ENCODE peak calls at places on chromosomes 3 and 15, in six cellular contexts. I is NB4, K is endothelial cell, X is LoVo, R is astrocyte of the spinal cord, G is GM13976. S is an unnamed sample.

GRCh38 chr15:62138124-62138523 is 27.0 kb downstream of the C2CD4B start:
- DNase-seq in I (no peak), K (no peak), X (no peak), R (peak; percentile 76), G (no peak), S (no peak)

GRCh38 chr3:184796551-184796950 is 15.4 kb upstream of the VPS8 start:
- DNase-seq in I (no peak), K (no peak), X (no peak), R (no peak), G (no peak), S (no peak)

GRCh38 chr15:91268510-91268909 is 168.5 kb downstream of the SV2B start:
- DNase-seq in I (peak; percentile 46), K (peak; percentile 17), X (no peak), R (no peak), G (no peak), S (no peak)

GRCh38 chr15:29570931-29571727 is 251.1 kb downstream of the TJP1 start:
- DNase-seq in I (no peak), K (peak; percentile 62), X (peak; percentile 50), R (no peak), G (peak; percentile 41), S (no peak)

GRCh38 chr3:67558429-67558828 is 96.0 kb downstream of the SUCLG2 start:
- DNase-seq in I (no peak), K (no peak), X (no peak), R (peak; percentile 22), G (no peak), S (no peak)

GRCh38 chr3:62951037-62951613 is 75.9 kb upstream of the CADPS start:
- DNase-seq in I (no peak), K (no peak), X (no peak), R (no peak), G (no peak), S (no peak)

GRCh38 chr3:128710816-128711433 is 15.1 kb upstream of the RAB7A start:
- DNase-seq in I (no peak), K (no peak), X (no peak), R (no peak), G (no peak), S (peak; percentile 48)

GRCh38 chr3:137925080-137925479 is 84.9 kb upstream of the CLDN18 start:
- DNase-seq in I (no peak), K (no peak), X (no peak), R (no peak), G (no peak), S (no peak)

GRCh38 chr3:125110016-125110875 is 54.4 kb upstream of the HEG1 start:
- DNase-seq in I (peak; percentile 65), K (no peak), X (no peak), R (peak; percentile 98), G (no peak), S (peak; percentile 54)

GRCh38 chr3:46558184-46559029 is 7.7 kb downstream of the LRRC2 start:
- DNase-seq in I (peak; percentile 89), K (peak; percentile 58), X (peak; percentile 96), R (peak; percentile 78), G (peak; percentile 81), S (peak; percentile 84)

GRCh38 chr3:5545719-5546118 is 358.2 kb downstream of the EDEM1 start:
- DNase-seq in I (no peak), K (no peak), X (no peak), R (no peak), G (no peak), S (no peak)

GRCh38 chr3:125039041-125039896 is 16.5 kb downstream of the HEG1 start:
- DNase-seq in I (no peak), K (no peak), X (no peak), R (no peak), G (no peak), S (no peak)

GRCh38 chr3:107690522-107691138 is 167.9 kb downstream of the BBX start:
- DNase-seq in I (peak; percentile 60), K (no peak), X (peak; percentile 37), R (peak; percentile 76), G (no peak), S (peak; percentile 66)

GRCh38 chr3:39267631-39268553 is 11.9 kb downstream of the CX3CR1 start:
- DNase-seq in I (no peak), K (no peak), X (no peak), R (no peak), G (peak; percentile 54), S (no peak)

GRCh38 chr3:46442591-46443530 is 21.8 kb downstream of the LTF start:
- DNase-seq in I (peak; percentile 75), K (peak; percentile 47), X (no peak), R (peak; percentile 44), G (peak; percentile 66), S (peak; percentile 46)

GRCh38 chr3:129106866-129107565 is 14.6 kb downstream of the RAB43 start:
- DNase-seq in I (no peak), K (no peak), X (no peak), R (no peak), G (no peak), S (no peak)

GRCh38 chr3:127777861-127778711 is 44.2 kb downstream of the MGLL start:
- DNase-seq in I (no peak), K (no peak), X (peak; percentile 19), R (no peak), G (no peak), S (no peak)

GRCh38 chr3:149634573-149634972 is 23.3 kb downstream of the WWTR1 start:
- DNase-seq in I (no peak), K (no peak), X (no peak), R (no peak), G (no peak), S (no peak)

GRCh38 chr3:50167069-50167781 is 12.1 kb downstream of the SEMA3F start:
- DNase-seq in I (no peak), K (no peak), X (no peak), R (no peak), G (no peak), S (peak; percentile 46)

GRCh38 chr3:23219117-23219516 is 16.0 kb downstream of the UBE2E2 start:
- DNase-seq in I (no peak), K (no peak), X (no peak), R (no peak), G (no peak), S (no peak)

GRCh38 chr3:197224034-197224444 is 74.4 kb downstream of the DLG1 start:
- DNase-seq in I (peak; percentile 64), K (no peak), X (peak; percentile 62), R (peak; percentile 66), G (peak; percentile 62), S (peak; percentile 14)

GRCh38 chr3:115512565-115513410 is 110.5 kb upstream of the GAP43 start:
- DNase-seq in I (no peak), K (peak; percentile 56), X (no peak), R (peak; percentile 60), G (no peak), S (no peak)

GRCh38 chr3:71050521-71051258 is 532.8 kb downstream of the FOXP1 start:
- DNase-seq in I (peak; percentile 15), K (no peak), X (peak; percentile 52), R (peak; percentile 87), G (no peak), S (no peak)

GRCh38 chr3:144491333-144491732 is 519.7 kb downstream of the DIPK2A start:
- DNase-seq in I (no peak), K (no peak), X (no peak), R (no peak), G (no peak), S (no peak)

GRCh38 chr15:55250392-55250791 is 39.2 kb downstream of the RAB27A start:
- DNase-seq in I (peak; percentile 92), K (no peak), X (peak; percentile 40), R (peak; percentile 2), G (no peak), S (peak; percentile 53)

GRCh38 chr3:171116365-171116764 is 89.8 kb upstream of the SLC2A2 start:
- DNase-seq in I (no peak), K (no peak), X (no peak), R (peak; percentile 24), G (no peak), S (no peak)

GRCh38 chr15:90379263-90379662 is 8.8 kb upstream of the IQGAP1 start:
- DNase-seq in I (no peak), K (no peak), X (no peak), R (no peak), G (no peak), S (no peak)